ENCODE peak calls at places on chromosomes 13 and 19, in ten cellular contexts. G is stimulated activated CD8-positive, alpha-beta memory T cell treated with anti-CD3 and anti-CD28 coated beads, Interleukin-15, amount 100 ng/mL, for 24 hours; P is renal cortical epithelial cell; Q is NCI-H2081; S is CD8-positive, alpha-beta T cell; L is stromal cell of bone marrow; O is choroid plexus epithelial cell; K is prostate gland; I is nephron progenitor cell; J is esophagus squamous epithelium. W is an unnamed sample.

GRCh38 chr19:1410136-1410786 is 2.9 kb downstream of the DAZAP1 start:
- DNase-seq in G (no peak), P (peak; percentile 62), Q (no peak), S (no peak), L (no peak), O (peak; percentile 73), K (no peak), I (no peak), J (no peak), W (no peak)

GRCh38 chr13:34030782-34031181 is 212.8 kb downstream of the RFC3 start:
- DNase-seq in G (no peak), P (no peak), Q (no peak), S (no peak), L (no peak), O (no peak), K (no peak), I (no peak), J (no peak), W (no peak)

GRCh38 chr19:11902228-11902627 is 14.6 kb downstream of the ZNF69 start:
- DNase-seq in G (no peak), P (no peak), Q (no peak), S (no peak), L (no peak), O (no peak), K (no peak), I (no peak), J (no peak), W (no peak)

GRCh38 chr19:50320051-50320450 is 9.1 kb downstream of the KCNC3 start:
- DNase-seq in G (no peak), P (no peak), Q (no peak), S (no peak), L (no peak), O (no peak), K (no peak), I (no peak), J (no peak), W (no peak)

GRCh38 chr13:42396901-42397670 is 125.1 kb downstream of the AKAP11 start:
- DNase-seq in G (no peak), P (no peak), Q (no peak), S (no peak), L (peak; percentile 18), O (no peak), K (no peak), I (no peak), J (no peak), W (no peak)

GRCh38 chr13:99280166-99280565 is 22.0 kb upstream of the GPR18 start:
- DNase-seq in G (no peak), P (peak; percentile 93), Q (no peak), S (no peak), L (peak; percentile 77), O (peak; percentile 10), K (no peak), I (no peak), J (no peak), W (no peak)

GRCh38 chr19:5694952-5695648 is 5.0 kb downstream of the RPL36 start:
- DNase-seq in G (no peak), P (no peak), Q (no peak), S (no peak), L (no peak), O (no peak), K (no peak), I (no peak), J (no peak), W (no peak)

GRCh38 chr19:41774515-41774980 is 19.2 kb downstream of the CEACAM6 start:
- DNase-seq in G (no peak), P (peak; percentile 47), Q (no peak), S (peak; percentile 17), L (no peak), O (no peak), K (peak; percentile 55), I (no peak), J (no peak), W (no peak)

GRCh38 chr19:33392341-33393285 is 19.1 kb downstream of the CEBPG start:
- DNase-seq in G (no peak), P (no peak), Q (no peak), S (no peak), L (no peak), O (no peak), K (no peak), I (no peak), J (no peak), W (no peak)

GRCh38 chr13:24267283-24267682 is 42.1 kb upstream of the C1QTNF9 start:
- DNase-seq in G (no peak), P (peak; percentile 36), Q (no peak), S (no peak), L (peak; percentile 43), O (peak; percentile 42), K (no peak), I (no peak), J (no peak), W (no peak)

GRCh38 chr19:4988770-4989251 is 19.9 kb downstream of the KDM4B start:
- DNase-seq in G (no peak), P (peak; percentile 54), Q (no peak), S (no peak), L (peak; percentile 63), O (peak; percentile 47), K (no peak), I (no peak), J (no peak), W (no peak)

GRCh38 chr19:3094638-3095374 is 644 bp downstream of the GNA11 start:
- DNase-seq in G (no peak), P (no peak), Q (no peak), S (no peak), L (no peak), O (peak; percentile 39), K (no peak), I (peak; percentile 46), J (no peak), W (no peak)

GRCh38 chr13:69857188-69857821 is 250.3 kb upstream of the ATXN8OS start:
- DNase-seq in G (no peak), P (peak; percentile 73), Q (peak; percentile 65), S (no peak), L (peak; percentile 4), O (peak; percentile 60), K (no peak), I (peak; percentile 12), J (no peak), W (peak; percentile 26)

GRCh38 chr19:11931051-11931450 is 6.1 kb downstream of the ZNF700 start:
- DNase-seq in G (no peak), P (no peak), Q (no peak), S (no peak), L (peak; percentile 10), O (peak; percentile 65), K (no peak), I (no peak), J (no peak), W (no peak)

GRCh38 chr13:40589285-40590109 is 76.9 kb downstream of the FOXO1 start:
- DNase-seq in G (no peak), P (peak; percentile 83), Q (no peak), S (no peak), L (peak; percentile 45), O (peak; percentile 70), K (peak; percentile 27), I (peak; percentile 17), J (no peak), W (no peak)